ENCODE peak calls at places on chromosomes 11 and 22, in four cellular contexts. One of them, this sample, is unnamed.
A peak's percentile ranks its signal among the peaks of the same experiment; 100 is the strongest.

GRCh38 chr22:23608583-23608982 is 23.5 kb downstream of the DRICH1 start:
- DNase-seq in K562: peak; percentile 30
- DNase-seq in HepG2: no peak
- DNase-seq in GM12878: no peak
- DNase-seq in this sample: no peak

GRCh38 chr11:11391796-11392195 is 38.7 kb upstream of the CSNK2A3 start:
- DNase-seq in GM12878: no peak
- DNase-seq in HepG2: no peak
- DNase-seq in K562: no peak
- DNase-seq in this sample: no peak

GRCh38 chr22:26977741-26978140 is 320.4 kb downstream of the MIAT start:
- DNase-seq in K562: no peak
- DNase-seq in HepG2: no peak
- DNase-seq in GM12878: no peak
- DNase-seq in this sample: no peak

GRCh38 chr11:2691355-2691761 is 8.4 kb downstream of the KCNQ1OT1 start:
- DNase-seq in GM12878: no peak
- DNase-seq in HepG2: peak; percentile 48
- DNase-seq in K562: no peak
- DNase-seq in this sample: no peak

GRCh38 chr11:44094260-44094868 is 1.1 kb upstream of the EXT2 start:
- DNase-seq in GM12878: no peak
- DNase-seq in K562: peak; percentile 85
- DNase-seq in HepG2: peak; percentile 79
- DNase-seq in this sample: peak; percentile 87

GRCh38 chr11:11078344-11078743 is 220.5 kb upstream of the ZBED5 start:
- DNase-seq in GM12878: no peak
- DNase-seq in HepG2: no peak
- DNase-seq in K562: no peak
- DNase-seq in this sample: no peak

GRCh38 chr11:90594658-90595057 is 371.8 kb upstream of the CHORDC1 start:
- DNase-seq in HepG2: no peak
- DNase-seq in GM12878: no peak
- DNase-seq in K562: no peak
- DNase-seq in this sample: peak; percentile 6

GRCh38 chr11:60377737-60378136 is 595 bp upstream of the MS4A7 start:
- DNase-seq in K562: no peak
- DNase-seq in HepG2: no peak
- DNase-seq in GM12878: peak; percentile 85
- DNase-seq in this sample: no peak

GRCh38 chr22:31240011-31240410 is 27.9 kb downstream of the LIMK2 start:
- DNase-seq in GM12878: no peak
- DNase-seq in HepG2: no peak
- DNase-seq in K562: no peak
- DNase-seq in this sample: no peak

GRCh38 chr22:23034621-23035556 is 35.4 kb upstream of the GNAZ start:
- DNase-seq in K562: peak; percentile 79
- DNase-seq in HepG2: no peak
- DNase-seq in GM12878: no peak
- DNase-seq in this sample: no peak

GRCh38 chr11:65817312-65817814 is 16.4 kb upstream of the SNX32 start:
- DNase-seq in HepG2: no peak
- DNase-seq in K562: peak; percentile 14
- DNase-seq in GM12878: no peak
- DNase-seq in this sample: no peak

GRCh38 chr22:35971418-35972119 is 57.1 kb downstream of the RBFOX2 start:
- DNase-seq in K562: no peak
- DNase-seq in HepG2: peak; percentile 58
- DNase-seq in GM12878: no peak
- DNase-seq in this sample: no peak

GRCh38 chr11:10920205-10920604 is 62.4 kb upstream of the ZBED5 start:
- DNase-seq in HepG2: no peak
- DNase-seq in K562: peak; percentile 56
- DNase-seq in GM12878: no peak
- DNase-seq in this sample: no peak

DNA sequence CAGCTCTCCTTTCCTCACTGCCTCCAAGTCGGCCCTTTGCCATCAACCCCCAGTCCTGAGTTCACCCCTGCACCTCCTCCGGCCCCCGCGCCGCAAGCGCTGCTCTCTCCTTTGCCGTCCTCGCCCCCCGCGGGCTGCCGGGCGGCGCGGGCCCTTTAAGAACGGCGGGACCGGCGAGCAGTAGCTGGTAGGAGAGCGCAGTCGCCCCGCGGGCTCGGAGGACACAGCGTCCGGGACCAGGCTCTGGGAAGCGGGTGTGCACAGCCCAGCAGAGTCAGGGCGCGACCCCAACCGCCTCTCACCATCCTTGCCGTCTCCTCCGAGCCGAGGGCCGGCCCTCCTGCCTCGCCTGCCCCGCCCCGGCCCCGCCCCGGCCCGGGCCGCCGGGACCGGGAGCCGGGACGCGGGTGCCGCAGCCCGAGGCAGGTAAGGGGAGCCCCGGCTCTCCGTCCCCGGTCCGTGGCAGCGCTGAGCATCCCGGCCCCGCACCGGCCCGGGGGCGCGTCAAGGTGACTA is at the start of gene ABCG4:
- DNase-seq in HepG2: no peak
- DNase-seq in K562: peak; percentile 72
- DNase-seq in GM12878: no peak
- DNase-seq in this sample: no peak
- TF ChIP-seq CHD4 in HepG2: no peak
- TF ChIP-seq CHD4 in K562: no peak
- TF ChIP-seq CHD4 in GM12878: no peak
- TF ChIP-seq CHD4 in this sample: no peak

DNA sequence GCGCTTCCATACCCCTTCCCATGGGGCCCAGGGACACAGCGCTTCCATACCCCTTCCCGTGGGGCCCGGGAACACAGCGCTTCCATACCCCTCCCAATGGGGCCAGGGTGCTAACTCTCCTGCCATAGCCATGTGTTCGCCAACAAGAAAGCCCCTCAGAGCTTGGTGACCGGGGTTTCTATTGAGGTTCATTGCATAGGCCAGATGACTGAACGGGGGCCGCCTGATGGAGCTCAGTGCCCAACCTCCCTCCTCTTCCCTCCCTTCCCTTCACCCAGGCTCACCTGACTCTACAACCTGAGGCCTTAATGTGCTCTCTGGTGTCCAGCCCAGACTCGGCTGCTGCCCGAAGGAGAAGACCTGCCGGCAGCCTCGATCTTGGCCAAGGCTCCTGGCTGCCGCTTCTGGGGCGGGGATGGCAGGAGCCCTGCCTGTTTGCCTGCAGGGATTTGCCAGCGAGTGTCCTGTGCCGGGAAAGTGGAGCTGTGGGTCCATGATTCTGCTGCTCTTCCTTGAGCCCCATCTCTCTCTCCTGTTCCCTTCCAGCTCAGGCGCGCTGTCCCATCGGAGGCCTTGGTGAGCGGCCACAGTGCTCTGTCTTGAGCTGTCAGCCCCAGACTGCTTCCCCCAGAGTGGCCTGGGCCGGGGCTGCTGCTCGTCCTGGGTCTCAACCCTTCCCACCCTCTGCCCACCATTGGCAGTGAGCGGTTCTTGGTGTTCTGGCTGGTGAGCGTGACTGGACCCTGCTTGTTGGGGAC is 267.0 kb downstream of the TBC1D22A start:
- DNase-seq in HepG2: no peak
- DNase-seq in GM12878: no peak
- DNase-seq in K562: no peak
- DNase-seq in this sample: no peak
- TF ChIP-seq CHD4 in HepG2: no peak
- TF ChIP-seq CHD4 in GM12878: no peak
- TF ChIP-seq CHD4 in K562: no peak
- TF ChIP-seq CHD4 in this sample: no peak

GRCh38 chr11:131763193-131763890 is 392.9 kb downstream of the NTM start:
- DNase-seq in HepG2: no peak
- DNase-seq in K562: no peak
- DNase-seq in GM12878: no peak
- DNase-seq in this sample: no peak

GRCh38 chr11:131764126-131764525 is 393.7 kb downstream of the NTM start:
- DNase-seq in GM12878: no peak
- DNase-seq in K562: no peak
- DNase-seq in HepG2: no peak
- DNase-seq in this sample: no peak

GRCh38 chr11:131760191-131760951 is 390.0 kb downstream of the NTM start:
- DNase-seq in HepG2: no peak
- DNase-seq in K562: no peak
- DNase-seq in GM12878: no peak
- DNase-seq in this sample: no peak

GRCh38 chr11:131759140-131759539 is 388.7 kb downstream of the NTM start:
- DNase-seq in HepG2: no peak
- DNase-seq in GM12878: no peak
- DNase-seq in K562: no peak
- DNase-seq in this sample: no peak

GRCh38 chr11:131762346-131763110 is 392.1 kb downstream of the NTM start:
- DNase-seq in K562: no peak
- DNase-seq in HepG2: no peak
- DNase-seq in GM12878: no peak
- DNase-seq in this sample: no peak
- TF ChIP-seq CHD4 in K562: no peak
- TF ChIP-seq CHD4 in HepG2: no peak
- TF ChIP-seq CHD4 in GM12878: no peak
- TF ChIP-seq CHD4 in this sample: no peak

DNA sequence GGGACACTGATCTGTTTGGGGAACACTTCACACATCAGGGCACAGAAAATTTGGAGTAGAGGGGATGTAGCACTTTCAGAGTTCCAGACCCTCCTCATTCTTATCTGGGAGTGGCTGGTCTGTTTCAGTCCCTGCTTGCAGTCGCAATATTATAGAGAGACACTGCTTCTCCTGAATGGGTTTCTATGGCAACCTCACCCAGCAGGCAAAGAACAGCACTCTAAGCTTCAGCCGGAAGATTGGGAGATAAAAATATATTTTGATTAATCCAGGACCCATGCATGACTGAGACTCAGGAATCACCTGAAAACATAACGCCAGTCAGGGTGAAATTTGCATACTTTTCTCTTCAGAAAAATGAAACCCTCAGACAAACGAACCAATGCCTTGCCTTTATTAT is 28.6 kb upstream of the SCN3B start:
- DNase-seq in HepG2: no peak
- DNase-seq in GM12878: no peak
- DNase-seq in K562: no peak
- DNase-seq in this sample: no peak
- TF ChIP-seq CHD4 in HepG2: no peak
- TF ChIP-seq CHD4 in GM12878: no peak
- TF ChIP-seq CHD4 in K562: no peak
- TF ChIP-seq CHD4 in this sample: no peak

DNA sequence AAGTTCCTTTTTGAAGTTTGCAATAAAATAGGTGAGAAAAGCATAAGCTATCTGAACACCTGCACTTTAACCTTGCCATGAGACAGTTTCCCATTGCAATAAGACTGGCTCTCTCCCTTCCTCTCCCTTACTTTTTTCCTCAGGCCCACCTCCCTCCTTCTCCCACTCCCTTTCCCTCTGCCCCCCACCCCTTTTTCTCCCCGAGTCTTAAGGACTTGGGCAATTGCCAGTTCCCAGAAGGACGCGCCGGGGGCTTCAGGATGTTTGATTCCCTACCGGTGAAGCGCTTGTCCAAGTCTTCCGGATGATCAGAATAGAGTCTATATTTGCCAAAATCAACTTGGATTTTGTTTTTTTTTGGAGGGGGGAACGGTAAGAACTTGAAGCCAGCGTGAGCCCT is 2.1 kb upstream of the DBX1 start:
- DNase-seq in K562: no peak
- DNase-seq in HepG2: no peak
- DNase-seq in GM12878: no peak
- DNase-seq in this sample: no peak
- TF ChIP-seq CHD4 in K562: no peak
- TF ChIP-seq CHD4 in HepG2: no peak
- TF ChIP-seq CHD4 in GM12878: no peak
- TF ChIP-seq CHD4 in this sample: no peak

GRCh38 chr11:27938011-27938410 is 169.9 kb downstream of the KIF18A start:
- DNase-seq in GM12878: no peak
- DNase-seq in K562: no peak
- DNase-seq in HepG2: no peak
- DNase-seq in this sample: no peak

GRCh38 chr11:27934830-27935145 is 173.2 kb downstream of the KIF18A start:
- DNase-seq in K562: no peak
- DNase-seq in HepG2: no peak
- DNase-seq in GM12878: no peak
- DNase-seq in this sample: peak; percentile 83

GRCh38 chr11:27930946-27931345 is 177.0 kb downstream of the KIF18A start:
- DNase-seq in HepG2: no peak
- DNase-seq in K562: no peak
- DNase-seq in GM12878: no peak
- DNase-seq in this sample: no peak

DNA sequence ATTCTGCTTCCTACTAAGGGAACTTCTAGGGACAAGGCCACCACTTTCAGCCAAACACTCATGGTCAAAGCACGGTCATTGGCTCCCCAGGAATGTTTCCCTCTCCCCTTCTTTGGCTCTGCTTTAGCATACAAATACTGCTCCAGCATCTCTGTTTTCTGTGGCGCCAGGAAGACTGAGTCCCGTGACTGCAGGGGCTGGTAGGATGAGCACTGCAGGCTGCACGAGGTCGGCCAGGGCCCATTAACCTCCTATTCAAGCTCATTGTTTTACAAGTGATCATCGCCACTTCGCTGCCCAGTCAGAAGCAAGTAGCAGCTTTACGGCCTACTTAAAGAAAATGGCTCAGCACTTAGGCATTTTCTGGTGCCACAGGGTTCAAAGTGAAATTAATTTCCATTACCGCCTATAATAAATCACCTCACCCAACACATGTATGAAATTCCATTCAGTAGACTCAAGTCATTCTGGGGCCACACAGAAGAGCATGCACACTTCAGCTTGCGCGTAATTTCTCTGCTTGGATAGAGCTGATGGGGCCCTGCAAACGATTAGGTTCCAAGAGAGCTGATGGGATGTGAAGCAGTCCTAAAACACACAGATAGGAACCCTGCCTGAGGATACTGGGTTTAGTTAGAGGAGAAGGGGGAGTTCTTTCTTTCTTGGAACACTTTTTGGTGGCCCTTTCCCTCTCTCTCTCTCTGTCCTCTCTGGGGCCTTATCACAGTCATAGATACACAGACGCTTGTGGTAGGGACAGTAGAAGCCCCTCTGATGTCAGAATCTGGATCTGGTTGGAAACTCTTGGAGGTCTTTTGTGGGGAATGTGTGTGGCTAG is 173.7 kb downstream of the KIF18A start:
- DNase-seq in K562: no peak
- DNase-seq in GM12878: no peak
- DNase-seq in HepG2: no peak
- DNase-seq in this sample: peak; percentile 61
- TF ChIP-seq CHD4 in K562: no peak
- TF ChIP-seq CHD4 in GM12878: no peak
- TF ChIP-seq CHD4 in HepG2: no peak
- TF ChIP-seq CHD4 in this sample: no peak

DNA sequence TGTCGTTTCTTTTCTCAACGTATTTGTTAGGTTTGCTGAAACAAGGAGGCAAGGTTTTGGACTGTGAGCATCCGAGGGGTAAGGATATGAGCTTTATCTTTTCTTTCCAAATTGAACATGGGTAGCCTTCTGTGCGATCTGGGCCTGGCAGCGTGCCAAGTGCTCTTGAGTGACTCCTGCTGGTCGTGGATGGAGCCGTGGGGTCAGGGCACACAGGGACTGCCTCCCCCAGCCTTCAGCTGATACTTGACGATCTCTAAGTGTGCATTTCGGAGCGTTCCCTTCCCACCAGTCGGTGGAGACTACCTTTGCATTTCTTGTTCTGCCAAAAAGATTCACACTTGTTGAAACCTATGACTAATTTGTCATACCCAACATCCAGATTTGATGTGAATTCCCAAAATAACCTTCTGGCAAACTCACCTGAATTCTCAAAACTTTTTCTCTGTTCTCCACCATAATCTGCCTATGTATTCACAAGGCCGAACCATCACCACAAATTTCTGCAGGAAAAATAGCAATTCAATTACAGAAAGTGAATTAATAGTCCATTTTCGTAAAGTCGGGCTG is 40.2 kb upstream of the CLMP start:
- DNase-seq in GM12878: no peak
- DNase-seq in K562: peak; percentile 79
- DNase-seq in HepG2: peak; percentile 9
- DNase-seq in this sample: peak; percentile 27
- TF ChIP-seq CHD4 in GM12878: no peak
- TF ChIP-seq CHD4 in K562: no peak
- TF ChIP-seq CHD4 in HepG2: no peak
- TF ChIP-seq CHD4 in this sample: no peak